ENCODE peak calls at places on chromosome 5, in six cellular contexts. A is right atrium auricular region, V is upper lobe of right lung, E is upper lobe of left lung, F is aorta, B is GM12865. O is an unnamed sample.
A peak's percentile ranks its signal among the peaks of the same experiment; 100 is the strongest.

GRCh38 chr5:181173420-181174342 is 26.3 kb downstream of the OR2V2 start:
- DNase-seq in F (peak; percentile 27), V (no peak), A (no peak), E (no peak), B (peak; percentile 88), O (peak; percentile 80)

GRCh38 chr5:34923694-34924461 is 5.5 kb upstream of the DNAJC21 start:
- DNase-seq in F (no peak), V (no peak), A (no peak), E (no peak), B (peak; percentile 48), O (peak; percentile 72)

GRCh38 chr5:85010014-85010562 is 625.4 kb upstream of the EDIL3 start:
- DNase-seq in A (no peak), E (no peak), F (no peak), B (no peak), V (no peak), O (no peak)

GRCh38 chr5:178155065-178155464 is 1.4 kb upstream of the NHP2 start:
- DNase-seq in B (no peak), E (no peak), F (no peak), A (no peak), V (no peak), O (no peak)

GRCh38 chr5:35857606-35858205 is 1.0 kb downstream of the IL7R start:
- DNase-seq in V (no peak), A (no peak), F (no peak), E (no peak), B (no peak), O (peak; percentile 55)

GRCh38 chr5:91641730-91642350 is 258.7 kb upstream of the ARRDC3 start:
- DNase-seq in V (no peak), A (no peak), E (no peak), F (no peak), B (peak; percentile 44), O (peak; percentile 22)

GRCh38 chr5:127080001-127080478 is 6.7 kb upstream of the C5orf63 start:
- DNase-seq in A (no peak), B (no peak), V (no peak), E (no peak), F (no peak), O (no peak)

GRCh38 chr5:37054391-37054790 is 177.8 kb downstream of the NIPBL start:
- DNase-seq in F (no peak), A (no peak), V (no peak), E (no peak), B (no peak), O (no peak)

GRCh38 chr5:80686757-80687156 is 32.0 kb upstream of the DHFR start:
- DNase-seq in B (no peak), A (no peak), F (no peak), E (no peak), V (no peak), O (no peak)

GRCh38 chr5:73265641-73266040 is 92.6 kb downstream of the TMEM174 start:
- DNase-seq in V (no peak), F (no peak), A (no peak), E (no peak), B (no peak), O (no peak)

GRCh38 chr5:145562931-145563330 is 272.2 kb downstream of the PRELID2 start:
- DNase-seq in E (no peak), F (peak; percentile 39), V (no peak), A (no peak), B (no peak), O (no peak)

GRCh38 chr5:179253730-179254129 is 91.5 kb downstream of the ADAMTS2 start:
- DNase-seq in E (no peak), F (no peak), B (no peak), V (peak; percentile 42), A (no peak), O (no peak)

GRCh38 chr5:79806741-79807140 is 117.1 kb downstream of the CMYA5 start:
- DNase-seq in V (no peak), A (no peak), F (no peak), E (no peak), B (peak; percentile 8), O (no peak)

GRCh38 chr5:178203670-178204204 is 596 bp upstream of the HNRNPAB start:
- DNase-seq in F (no peak), B (no peak), A (no peak), E (peak; percentile 88), V (no peak), O (no peak)

GRCh38 chr5:173786296-173787187 is 101.6 kb upstream of the CPEB4 start:
- DNase-seq in A (no peak), E (no peak), F (no peak), V (no peak), B (peak; percentile 76), O (no peak)

GRCh38 chr5:32909207-32909606 is 198.1 kb downstream of the NPR3 start:
- DNase-seq in E (no peak), A (no peak), F (no peak), B (no peak), V (no peak), O (no peak)

GRCh38 chr5:64229163-64229774 is 63.6 kb downstream of the RNF180 start:
- DNase-seq in F (no peak), V (no peak), E (no peak), B (peak; percentile 23), A (no peak), O (peak; percentile 5)

GRCh38 chr5:65612298-65612907 is 11.7 kb downstream of the TRIM23 start:
- DNase-seq in E (no peak), B (no peak), A (no peak), F (no peak), V (no peak), O (no peak)

GRCh38 chr5:144336619-144337018 is 165.9 kb downstream of the KCTD16 start:
- DNase-seq in E (no peak), B (no peak), F (no peak), A (no peak), V (no peak), O (no peak)

GRCh38 chr5:176739461-176740051 is 70.8 kb upstream of the UNC5A start:
- DNase-seq in V (peak; percentile 63), B (no peak), E (no peak), F (no peak), A (no peak), O (no peak)

GRCh38 chr5:30994170-30994569 is 199.3 kb upstream of the CDH6 start:
- DNase-seq in E (no peak), B (no peak), F (no peak), A (no peak), V (no peak), O (no peak)

GRCh38 chr5:5650949-5651348 is 228.5 kb downstream of the ICE1 start:
- DNase-seq in E (no peak), B (no peak), F (no peak), A (no peak), V (no peak), O (no peak)

GRCh38 chr5:157610990-157611389 is 35.4 kb upstream of the ADAM19 start:
- DNase-seq in F (no peak), A (no peak), V (no peak), B (no peak), E (no peak), O (no peak)

GRCh38 chr5:40676643-40677333 is 2.9 kb upstream of the PTGER4 start:
- DNase-seq in A (no peak), B (no peak), V (no peak), F (no peak), E (no peak), O (peak; percentile 42)
- H3K4me3 ChIP-seq in A (no peak overlapping the region), B (no peak overlapping the region), V (peak overlapping the region; percentile 88), F (no peak overlapping the region), E (no peak overlapping the region), O (no peak overlapping the region)

DNA sequence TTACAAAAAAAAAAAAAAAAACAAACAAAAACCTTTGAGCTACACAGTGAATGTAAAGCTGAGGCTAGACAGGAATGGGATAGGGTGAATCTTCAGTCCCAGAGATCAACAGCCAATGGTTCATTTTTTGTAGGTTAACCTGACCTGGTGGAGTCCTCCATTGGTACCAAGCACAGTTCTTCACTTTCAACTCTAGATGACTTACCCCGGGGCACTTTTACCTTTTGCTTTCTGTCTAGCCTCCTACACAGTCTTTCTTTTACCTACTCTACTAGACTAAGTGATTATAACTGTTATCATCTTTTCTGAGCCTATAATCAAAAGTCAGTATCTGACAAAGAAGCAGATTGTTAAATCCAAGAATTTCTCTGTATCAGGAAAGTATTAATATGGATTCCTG is 50.9 kb downstream of the ANXA2R start:
- DNase-seq in A (no peak), E (no peak), V (no peak), B (no peak), F (no peak), O (no peak)
- H3K4me3 ChIP-seq in A (no peak overlapping the region), E (no peak overlapping the region), V (no peak overlapping the region), B (no peak overlapping the region), F (no peak overlapping the region), O (no peak overlapping the region)

DNA sequence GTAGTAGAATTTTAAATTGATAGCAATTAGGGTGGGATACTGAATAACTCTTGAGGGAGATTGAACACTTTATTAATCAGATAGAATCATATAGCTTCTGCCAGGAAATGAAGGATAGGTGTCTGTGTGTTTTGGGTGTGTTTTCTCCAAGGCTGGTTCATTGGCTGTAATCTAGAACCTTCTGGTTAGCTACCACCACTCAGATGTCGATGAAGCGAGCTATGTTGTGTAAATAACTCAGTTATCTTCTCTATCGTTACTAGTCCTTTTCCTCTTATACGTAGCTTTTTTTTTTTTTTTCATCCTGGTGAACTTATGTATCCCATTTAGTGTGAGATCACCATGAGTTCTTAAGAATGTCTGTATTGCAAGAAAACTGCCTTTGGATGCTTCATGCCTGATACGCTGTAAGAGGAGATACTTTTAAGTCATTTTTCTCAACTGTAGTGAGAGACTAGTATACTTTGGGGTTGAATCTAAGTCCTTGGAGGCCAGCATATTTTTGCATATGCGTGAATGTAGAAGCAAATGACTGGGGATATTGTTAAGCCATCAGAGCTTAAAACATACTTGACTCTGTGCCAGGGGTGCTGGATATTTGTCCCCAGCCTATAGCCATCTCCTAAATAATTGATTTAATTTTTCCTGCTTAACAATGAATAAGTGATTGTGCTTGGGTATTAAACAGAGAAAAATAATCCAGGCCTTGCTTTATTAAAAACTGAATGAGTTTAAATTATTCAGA is 2.2 kb downstream of the TNFAIP8 start:
- DNase-seq in V (no peak), B (no peak), A (no peak), E (no peak), F (no peak), O (no peak)
- H3K4me3 ChIP-seq in V (peak overlapping the region; percentile 69), B (peak overlapping the region; percentile 57), A (no peak overlapping the region), E (no peak overlapping the region), F (no peak overlapping the region), O (no peak overlapping the region)

GRCh38 chr5:139653616-139654015 is 5.5 kb downstream of the CXXC5 start:
- DNase-seq in V (no peak), A (no peak), F (no peak), B (peak; percentile 47), E (no peak), O (no peak)

GRCh38 chr5:139654875-139655491 is 6.8 kb downstream of the CXXC5 start:
- DNase-seq in B (no peak), V (no peak), A (no peak), E (peak; percentile 37), F (no peak), O (no peak)

GRCh38 chr5:139652788-139653241 is 4.7 kb downstream of the CXXC5 start:
- DNase-seq in F (no peak), A (no peak), B (peak; percentile 85), E (no peak), V (no peak), O (no peak)

GRCh38 chr5:139655727-139656271 is 7.7 kb downstream of the CXXC5 start:
- DNase-seq in E (peak; percentile 83), F (peak; percentile 86), B (no peak), V (peak; percentile 80), A (no peak), O (no peak)

DNA sequence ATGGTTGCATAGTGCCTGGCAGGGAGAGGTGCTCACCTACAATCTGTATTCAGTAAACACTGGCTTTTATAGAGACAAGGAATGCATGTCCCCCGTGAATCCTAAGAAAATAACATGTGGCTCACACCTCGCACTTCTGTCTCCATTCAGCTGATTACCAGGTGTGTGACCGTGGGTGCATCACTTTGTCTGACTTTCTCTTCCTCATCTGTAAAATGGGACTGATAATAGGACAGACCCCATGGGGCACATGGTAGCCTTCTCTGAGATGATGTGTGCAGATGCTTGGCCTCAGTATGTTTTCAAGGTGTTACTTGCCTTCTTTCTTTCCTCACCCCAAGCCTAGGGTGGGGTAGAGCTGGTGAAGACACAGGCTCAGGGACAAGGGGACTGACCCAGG is 6.3 kb downstream of the CXXC5 start:
- DNase-seq in A (no peak), E (no peak), B (peak; percentile 37), F (no peak), V (no peak), O (no peak)
- H3K4me3 ChIP-seq in A (no peak overlapping the region), E (no peak overlapping the region), B (no peak overlapping the region), F (no peak overlapping the region), V (no peak overlapping the region), O (no peak overlapping the region)

O was measured in HFF-Myc.